ENCODE peak calls at places on chromosomes 2 and 18, in five cellular contexts. One of them, this sample, is unnamed.

GRCh38 chr2:240985881-240986786 is 12.3 kb upstream of the SNED1 start:
- DNase-seq in transverse colon: peak
- DNase-seq in fibroblast of lung: no peak
- DNase-seq in GM12864: no peak
- DNase-seq in fibroblast of the aortic adventitia: no peak
- DNase-seq in this sample: no peak

GRCh38 chr18:46668135-46668534 is 11.1 kb upstream of the LOXHD1 start:
- DNase-seq in transverse colon: no peak
- DNase-seq in fibroblast of lung: no peak
- DNase-seq in GM12864: no peak
- DNase-seq in fibroblast of the aortic adventitia: no peak
- DNase-seq in this sample: no peak

GRCh38 chr2:19158899-19159298 is 199.5 kb downstream of the OSR1 start:
- DNase-seq in transverse colon: no peak
- DNase-seq in fibroblast of lung: peak
- DNase-seq in GM12864: no peak
- DNase-seq in fibroblast of the aortic adventitia: no peak
- DNase-seq in this sample: no peak

GRCh38 chr2:134410831-134411231 is 157.0 kb downstream of the MGAT5 start:
- DNase-seq in transverse colon: peak
- DNase-seq in fibroblast of lung: peak
- DNase-seq in GM12864: no peak
- DNase-seq in fibroblast of the aortic adventitia: peak
- DNase-seq in this sample: no peak

GRCh38 chr2:175633227-175633626 is 368.8 kb downstream of the LNPK start:
- DNase-seq in transverse colon: peak
- DNase-seq in fibroblast of lung: no peak
- DNase-seq in GM12864: no peak
- DNase-seq in fibroblast of the aortic adventitia: no peak
- DNase-seq in this sample: no peak

GRCh38 chr2:133598769-133599168 is 30.5 kb upstream of the NCKAP5 start:
- DNase-seq in transverse colon: no peak
- DNase-seq in fibroblast of lung: no peak
- DNase-seq in GM12864: no peak
- DNase-seq in fibroblast of the aortic adventitia: no peak
- DNase-seq in this sample: no peak

GRCh38 chr2:162710282-162710891 is 128.2 kb downstream of the KCNH7 start:
- DNase-seq in transverse colon: peak
- DNase-seq in fibroblast of lung: peak
- DNase-seq in GM12864: no peak
- DNase-seq in fibroblast of the aortic adventitia: no peak
- DNase-seq in this sample: no peak

GRCh38 chr2:232776435-232776834 is at the start of gene KCNJ13:
- DNase-seq in transverse colon: no peak
- DNase-seq in fibroblast of lung: peak
- DNase-seq in GM12864: no peak
- DNase-seq in fibroblast of the aortic adventitia: no peak
- DNase-seq in this sample: peak

GRCh38 chr2:197433770-197434438 is 924 bp downstream of the SF3B1 start:
- DNase-seq in transverse colon: no peak
- DNase-seq in fibroblast of lung: peak
- DNase-seq in GM12864: no peak
- DNase-seq in fibroblast of the aortic adventitia: peak
- DNase-seq in this sample: no peak

GRCh38 chr2:184596819-184597411 is 1.4 kb upstream of the ZNF804A start:
- DNase-seq in transverse colon: no peak
- DNase-seq in fibroblast of lung: peak
- DNase-seq in GM12864: no peak
- DNase-seq in fibroblast of the aortic adventitia: peak
- DNase-seq in this sample: no peak

GRCh38 chr2:197240713-197241050 is 69.9 kb downstream of the ANKRD44 start:
- DNase-seq in transverse colon: no peak
- DNase-seq in fibroblast of lung: no peak
- DNase-seq in GM12864: no peak
- DNase-seq in fibroblast of the aortic adventitia: no peak
- DNase-seq in this sample: no peak

GRCh38 chr2:187586091-187586632 is 31.9 kb upstream of the TFPI start:
- DNase-seq in transverse colon: no peak
- DNase-seq in fibroblast of lung: peak
- DNase-seq in GM12864: no peak
- DNase-seq in fibroblast of the aortic adventitia: peak
- DNase-seq in this sample: no peak

GRCh38 chr2:136238552-136239346 is 120.8 kb upstream of the CXCR4 start:
- DNase-seq in transverse colon: no peak
- DNase-seq in fibroblast of lung: peak
- DNase-seq in GM12864: peak
- DNase-seq in fibroblast of the aortic adventitia: peak
- DNase-seq in this sample: no peak

GRCh38 chr2:73232471-73233153 is 427 bp downstream of the PRADC1 start:
- DNase-seq in transverse colon: peak
- DNase-seq in fibroblast of lung: no peak
- DNase-seq in GM12864: no peak
- DNase-seq in fibroblast of the aortic adventitia: no peak
- DNase-seq in this sample: no peak

GRCh38 chr2:191376981-191377629 is 131.9 kb downstream of the MYO1B start:
- DNase-seq in transverse colon: peak
- DNase-seq in fibroblast of lung: peak
- DNase-seq in GM12864: no peak
- DNase-seq in fibroblast of the aortic adventitia: peak
- DNase-seq in this sample: peak

GRCh38 chr2:36539631-36540030 is 58.3 kb downstream of the FEZ2 start:
- DNase-seq in transverse colon: no peak
- DNase-seq in fibroblast of lung: peak
- DNase-seq in GM12864: no peak
- DNase-seq in fibroblast of the aortic adventitia: peak
- DNase-seq in this sample: no peak

GRCh38 chr2:54429055-54429454 is 27.1 kb upstream of the SPTBN1 start:
- DNase-seq in transverse colon: no peak
- DNase-seq in fibroblast of lung: peak
- DNase-seq in GM12864: no peak
- DNase-seq in fibroblast of the aortic adventitia: peak
- DNase-seq in this sample: no peak

GRCh38 chr2:109349555-109350430 is 220.8 kb downstream of the SH3RF3 start:
- DNase-seq in transverse colon: no peak
- DNase-seq in fibroblast of lung: no peak
- DNase-seq in GM12864: no peak
- DNase-seq in fibroblast of the aortic adventitia: no peak
- DNase-seq in this sample: no peak

GRCh38 chr2:142742301-142743214 is 134.9 kb upstream of the KYNU start:
- DNase-seq in transverse colon: no peak
- DNase-seq in fibroblast of lung: peak
- DNase-seq in GM12864: no peak
- DNase-seq in fibroblast of the aortic adventitia: peak
- DNase-seq in this sample: no peak

GRCh38 chr2:151810506-151810905 is 17.7 kb downstream of the ARL5A start:
- DNase-seq in transverse colon: no peak
- DNase-seq in fibroblast of lung: no peak
- DNase-seq in GM12864: no peak
- DNase-seq in fibroblast of the aortic adventitia: no peak
- DNase-seq in this sample: no peak

GRCh38 chr18:77102246-77103040 is 30.1 kb downstream of the MBP start:
- DNase-seq in transverse colon: no peak
- DNase-seq in fibroblast of lung: peak
- DNase-seq in GM12864: peak
- DNase-seq in fibroblast of the aortic adventitia: peak
- DNase-seq in this sample: peak

GRCh38 chr2:226352941-226353558 is 446.6 kb downstream of the IRS1 start:
- DNase-seq in transverse colon: no peak
- DNase-seq in fibroblast of lung: no peak
- DNase-seq in GM12864: no peak
- DNase-seq in fibroblast of the aortic adventitia: no peak
- DNase-seq in this sample: no peak

GRCh38 chr2:60629263-60629662 is 75.8 kb upstream of the BCL11A start:
- DNase-seq in transverse colon: no peak
- DNase-seq in fibroblast of lung: no peak
- DNase-seq in GM12864: no peak
- DNase-seq in fibroblast of the aortic adventitia: no peak
- DNase-seq in this sample: no peak

GRCh38 chr2:201447116-201447515 is 4.1 kb downstream of the TRAK2 start:
- DNase-seq in transverse colon: no peak
- DNase-seq in fibroblast of lung: no peak
- DNase-seq in GM12864: no peak
- DNase-seq in fibroblast of the aortic adventitia: no peak
- DNase-seq in this sample: no peak

GRCh38 chr2:30308280-30308679 is 76.9 kb downstream of the LBH start:
- DNase-seq in transverse colon: no peak
- DNase-seq in fibroblast of lung: no peak
- DNase-seq in GM12864: no peak
- DNase-seq in fibroblast of the aortic adventitia: no peak
- DNase-seq in this sample: no peak

DNA sequence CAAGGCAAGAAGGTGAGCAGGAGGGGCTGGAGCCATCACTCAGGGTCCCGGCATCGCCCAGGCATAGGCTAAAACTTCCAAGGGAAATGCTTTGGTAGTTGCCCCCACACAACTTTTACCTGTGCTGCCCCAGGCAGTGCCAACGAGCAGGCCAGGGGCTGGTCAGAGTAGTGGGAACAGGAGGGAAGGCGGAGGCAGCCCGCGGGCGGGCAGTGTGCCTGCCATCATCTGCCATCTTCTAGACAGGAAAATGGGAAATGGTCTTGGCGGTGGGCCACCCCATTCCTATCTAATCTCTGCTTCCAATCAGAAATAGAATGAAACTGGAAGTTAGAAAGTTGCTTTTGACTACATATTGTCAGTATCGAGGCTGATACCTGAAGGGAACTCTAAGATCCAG is 26.0 kb upstream of the LYPD6B start:
- DNase-seq in transverse colon: no peak
- DNase-seq in fibroblast of lung: no peak
- DNase-seq in GM12864: no peak
- DNase-seq in fibroblast of the aortic adventitia: no peak
- DNase-seq in this sample: no peak
- H3K4me3 ChIP-seq in transverse colon: no peak
- H3K4me3 ChIP-seq in fibroblast of lung: no peak
- H3K4me3 ChIP-seq in GM12864: no peak
- H3K4me3 ChIP-seq in fibroblast of the aortic adventitia: no peak
- H3K4me3 ChIP-seq in this sample: no peak

DNA sequence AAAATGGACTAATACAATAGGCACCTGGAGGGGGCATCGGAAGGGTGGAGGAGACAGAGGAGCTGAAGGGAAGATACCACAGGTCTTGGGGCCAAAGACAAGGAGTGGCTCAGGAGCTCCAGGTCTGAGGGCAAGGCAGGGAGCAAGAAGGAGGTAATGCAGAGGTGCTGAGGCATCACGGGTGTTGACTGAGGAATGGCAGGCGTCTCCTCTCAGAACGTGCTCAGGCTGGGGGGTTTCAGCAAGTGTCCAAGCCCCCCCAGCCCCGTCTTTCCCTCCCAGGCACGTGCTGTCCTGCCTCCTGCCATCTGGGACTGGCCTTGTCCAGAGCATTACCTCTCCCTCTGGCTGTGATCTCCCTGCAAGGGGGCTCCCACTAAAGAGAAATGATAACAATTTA is 265.4 kb downstream of the DCDC2C start:
- DNase-seq in transverse colon: no peak
- DNase-seq in fibroblast of lung: no peak
- DNase-seq in GM12864: no peak
- DNase-seq in fibroblast of the aortic adventitia: no peak
- DNase-seq in this sample: no peak
- TF ChIP-seq CTCF in transverse colon: no peak
- TF ChIP-seq CTCF in fibroblast of lung: no peak
- TF ChIP-seq CTCF in GM12864: no peak
- TF ChIP-seq CTCF in fibroblast of the aortic adventitia: no peak
- TF ChIP-seq CTCF in this sample: no peak

GRCh38 chr2:64142817-64143153 is 1.4 kb downstream of the PELI1 start:
- DNase-seq in transverse colon: no peak
- DNase-seq in fibroblast of lung: no peak
- DNase-seq in GM12864: no peak
- DNase-seq in fibroblast of the aortic adventitia: peak
- DNase-seq in this sample: no peak

GRCh38 chr2:64143154-64144056 is 815 bp downstream of the PELI1 start:
- DNase-seq in transverse colon: no peak
- DNase-seq in fibroblast of lung: peak
- DNase-seq in GM12864: no peak
- DNase-seq in fibroblast of the aortic adventitia: peak
- DNase-seq in this sample: no peak

GRCh38 chr2:64140665-64141064 is 3.6 kb downstream of the PELI1 start:
- DNase-seq in transverse colon: no peak
- DNase-seq in fibroblast of lung: no peak
- DNase-seq in GM12864: no peak
- DNase-seq in fibroblast of the aortic adventitia: no peak
- DNase-seq in this sample: no peak

GRCh38 chr2:64144057-64145013 is at the start of gene PELI1:
- DNase-seq in transverse colon: peak
- DNase-seq in fibroblast of lung: peak
- DNase-seq in GM12864: peak
- DNase-seq in fibroblast of the aortic adventitia: peak
- DNase-seq in this sample: peak

DNA sequence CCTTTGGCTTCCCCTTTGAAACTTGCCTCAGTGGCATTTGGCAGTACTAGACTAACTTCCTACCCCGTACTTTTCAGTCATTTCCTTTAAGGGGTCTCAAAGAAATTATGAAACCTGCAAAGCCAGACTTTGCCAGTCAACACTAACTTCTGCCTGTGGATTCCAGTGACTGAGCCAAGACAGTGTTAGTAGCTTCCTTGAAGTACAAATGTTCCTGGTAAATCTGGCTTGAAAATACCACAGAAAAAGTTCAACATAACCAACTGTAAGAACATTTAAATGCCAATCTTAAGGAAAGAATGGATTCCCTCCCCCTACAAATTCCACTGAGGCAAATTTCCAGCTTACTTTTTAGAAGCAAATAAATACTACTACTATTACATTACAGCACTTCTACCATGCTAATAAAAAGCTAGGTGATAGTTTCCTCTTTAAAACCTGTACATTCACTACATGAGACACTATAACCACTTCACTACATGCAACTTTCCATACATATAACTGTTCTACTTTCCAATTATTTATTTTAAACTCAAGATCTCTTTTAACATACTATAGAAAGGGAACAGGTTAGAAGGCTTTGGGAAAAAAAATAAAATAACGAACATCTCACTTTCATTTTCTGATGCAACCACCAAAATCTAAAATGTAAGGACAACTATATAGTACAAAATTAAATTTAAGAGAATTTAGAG is 2.4 kb downstream of the PELI1 start:
- DNase-seq in transverse colon: no peak
- DNase-seq in fibroblast of lung: peak
- DNase-seq in GM12864: no peak
- DNase-seq in fibroblast of the aortic adventitia: peak
- DNase-seq in this sample: no peak
- H3K4me3 ChIP-seq in transverse colon: peak
- H3K4me3 ChIP-seq in fibroblast of lung: peak
- H3K4me3 ChIP-seq in GM12864: peak
- H3K4me3 ChIP-seq in fibroblast of the aortic adventitia: peak
- H3K4me3 ChIP-seq in this sample: peak

GRCh38 chr2:9797681-9798556 is 45.4 kb upstream of the TAF1B start:
- DNase-seq in transverse colon: no peak
- DNase-seq in fibroblast of lung: no peak
- DNase-seq in GM12864: no peak
- DNase-seq in fibroblast of the aortic adventitia: no peak
- DNase-seq in this sample: no peak

GRCh38 chr2:9795071-9795470 is 48.2 kb upstream of the TAF1B start:
- DNase-seq in transverse colon: no peak
- DNase-seq in fibroblast of lung: no peak
- DNase-seq in GM12864: no peak
- DNase-seq in fibroblast of the aortic adventitia: no peak
- DNase-seq in this sample: no peak

GRCh38 chr2:9793918-9794717 is 49.2 kb upstream of the TAF1B start:
- DNase-seq in transverse colon: no peak
- DNase-seq in fibroblast of lung: no peak
- DNase-seq in GM12864: no peak
- DNase-seq in fibroblast of the aortic adventitia: no peak
- DNase-seq in this sample: no peak

GRCh38 chr2:9797086-9797485 is 46.2 kb upstream of the TAF1B start:
- DNase-seq in transverse colon: no peak
- DNase-seq in fibroblast of lung: no peak
- DNase-seq in GM12864: no peak
- DNase-seq in fibroblast of the aortic adventitia: no peak
- DNase-seq in this sample: no peak

GRCh38 chr2:9796056-9796792 is 47.0 kb upstream of the TAF1B start:
- DNase-seq in transverse colon: no peak
- DNase-seq in fibroblast of lung: no peak
- DNase-seq in GM12864: no peak
- DNase-seq in fibroblast of the aortic adventitia: no peak
- DNase-seq in this sample: no peak
- TF ChIP-seq CTCF in transverse colon: no peak
- TF ChIP-seq CTCF in fibroblast of lung: no peak
- TF ChIP-seq CTCF in GM12864: peak
- TF ChIP-seq CTCF in fibroblast of the aortic adventitia: peak
- TF ChIP-seq CTCF in this sample: peak

This sample was measured in astrocyte of the cerebellum.